ENCODE peak calls at places on chromosomes 12 and 14, in six cellular contexts. M is right atrium auricular region, V is psoas muscle, W is astrocyte of the cerebellum, N is Peyer's patch, L is fibroblast of the aortic adventitia. G is an unnamed sample.

GRCh38 chr12:104458645-104459555 is 2.2 kb downstream of the CHST11 start:
- DNase-seq in M (no peak), V (no peak), W (no peak), N (peak), L (peak), G (peak)

GRCh38 chr14:58898655-58899316 is 261.0 kb downstream of the DACT1 start:
- DNase-seq in M (no peak), V (no peak), W (peak), N (no peak), L (peak), G (peak)

GRCh38 chr12:95220726-95221125 is 3.1 kb downstream of the VEZT start:
- DNase-seq in M (no peak), V (no peak), W (no peak), N (no peak), L (no peak), G (no peak)

GRCh38 chr12:114661245-114661644 is 22.7 kb downstream of the TBX3 start:
- DNase-seq in M (no peak), V (no peak), W (no peak), N (no peak), L (no peak), G (no peak)

GRCh38 chr12:46964496-46965098 is 114.8 kb upstream of the PCED1B start:
- DNase-seq in M (no peak), V (no peak), W (peak), N (no peak), L (peak), G (no peak)

GRCh38 chr12:38053655-38054464 is 262.7 kb upstream of the ALG10B start:
- DNase-seq in M (no peak), V (no peak), W (no peak), N (no peak), L (no peak), G (no peak)

GRCh38 chr12:15163577-15163976 is 57.6 kb downstream of the RERG start:
- DNase-seq in M (no peak), V (no peak), W (no peak), N (no peak), L (no peak), G (no peak)

GRCh38 chr14:60161176-60162107 is 3.8 kb downstream of the DHRS7 start:
- DNase-seq in M (peak), V (peak), W (no peak), N (no peak), L (peak), G (peak)

GRCh38 chr14:19873178-19873577 is 1.8 kb upstream of the OR4K2 start:
- DNase-seq in M (no peak), V (no peak), W (no peak), N (no peak), L (no peak), G (no peak)

GRCh38 chr12:47556219-47556618 is 149.6 kb downstream of the RPAP3 start:
- DNase-seq in M (no peak), V (no peak), W (no peak), N (no peak), L (no peak), G (no peak)

GRCh38 chr14:73764881-73765280 is 50.7 kb upstream of the PNMA1 start:
- DNase-seq in M (peak), V (peak), W (no peak), N (peak), L (no peak), G (no peak)

GRCh38 chr12:86683568-86683991 is 427.4 kb upstream of the MGAT4C start:
- DNase-seq in M (no peak), V (no peak), W (no peak), N (no peak), L (peak), G (no peak)

GRCh38 chr14:89303452-89304435 is 113.3 kb downstream of the FOXN3 start:
- DNase-seq in M (peak), V (peak), W (peak), N (no peak), L (peak), G (peak)

GRCh38 chr12:57231276-57232021 is 1.9 kb downstream of the SHMT2 start:
- DNase-seq in M (no peak), V (no peak), W (no peak), N (no peak), L (no peak), G (no peak)

GRCh38 chr14:100413699-100414098 is 90.6 kb downstream of the SLC25A47 start:
- DNase-seq in M (no peak), V (no peak), W (no peak), N (no peak), L (no peak), G (no peak)

GRCh38 chr14:100417466-100417865 is 94.3 kb downstream of the SLC25A47 start:
- DNase-seq in M (peak), V (peak), W (peak), N (peak), L (peak), G (peak)

GRCh38 chr14:100416921-100417451 is 93.8 kb downstream of the SLC25A47 start:
- DNase-seq in M (no peak), V (no peak), W (no peak), N (peak), L (peak), G (no peak)

GRCh38 chr14:100416081-100416480 is 92.9 kb downstream of the SLC25A47 start:
- DNase-seq in M (no peak), V (no peak), W (no peak), N (no peak), L (no peak), G (no peak)

DNA sequence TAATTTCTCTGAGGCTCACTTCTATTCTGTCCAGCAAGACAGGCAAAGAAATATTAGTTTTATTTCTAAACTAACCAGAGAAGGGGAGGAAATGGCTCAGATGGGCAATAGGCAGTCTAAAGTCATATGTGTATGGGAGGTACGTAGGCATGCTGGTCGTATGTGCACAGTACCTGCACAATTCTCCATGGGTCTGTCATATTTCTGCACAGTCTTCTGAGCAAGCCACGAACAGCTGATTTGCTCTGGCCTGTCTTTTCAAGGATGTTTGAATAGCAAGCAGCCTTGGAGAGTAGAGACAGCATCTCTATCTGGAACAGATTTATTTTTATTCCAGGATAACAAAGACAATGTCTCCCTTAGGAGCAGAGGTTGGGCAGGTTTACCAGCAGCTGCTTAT is 92.1 kb downstream of the SLC25A47 start:
- DNase-seq in M (no peak), V (no peak), W (no peak), N (no peak), L (no peak), G (no peak)
- H3K4me3 ChIP-seq in M (no peak), V (no peak), W (no peak), N (no peak), L (no peak), G (no peak)

GRCh38 chr12:6424008-6424347 is 20.8 kb upstream of the CD27 start:
- DNase-seq in M (no peak), V (no peak), W (no peak), N (no peak), L (no peak), G (no peak)
- H3K4me3 ChIP-seq in M (no peak), V (no peak), W (no peak), N (no peak), L (no peak), G (no peak)

GRCh38 chr12:120369476-120370342 is 745 bp upstream of the MSI1 start:
- DNase-seq in M (no peak), V (no peak), W (no peak), N (no peak), L (no peak), G (no peak)

GRCh38 chr12:120366884-120367251 is 2.1 kb downstream of the MSI1 start:
- DNase-seq in M (no peak), V (no peak), W (no peak), N (no peak), L (no peak), G (no peak)

GRCh38 chr12:120367252-120367923 is 1.6 kb downstream of the MSI1 start:
- DNase-seq in M (no peak), V (no peak), W (no peak), N (no peak), L (no peak), G (no peak)

GRCh38 chr12:120368789-120369475 is at the start of gene MSI1:
- DNase-seq in M (no peak), V (no peak), W (no peak), N (no peak), L (no peak), G (no peak)

GRCh38 chr12:120367924-120368788 is 808 bp downstream of the MSI1 start:
- DNase-seq in M (no peak), V (peak), W (no peak), N (no peak), L (no peak), G (no peak)
- H3K4me3 ChIP-seq in M (peak), V (peak), W (peak), N (peak), L (no peak), G (peak)

DNA sequence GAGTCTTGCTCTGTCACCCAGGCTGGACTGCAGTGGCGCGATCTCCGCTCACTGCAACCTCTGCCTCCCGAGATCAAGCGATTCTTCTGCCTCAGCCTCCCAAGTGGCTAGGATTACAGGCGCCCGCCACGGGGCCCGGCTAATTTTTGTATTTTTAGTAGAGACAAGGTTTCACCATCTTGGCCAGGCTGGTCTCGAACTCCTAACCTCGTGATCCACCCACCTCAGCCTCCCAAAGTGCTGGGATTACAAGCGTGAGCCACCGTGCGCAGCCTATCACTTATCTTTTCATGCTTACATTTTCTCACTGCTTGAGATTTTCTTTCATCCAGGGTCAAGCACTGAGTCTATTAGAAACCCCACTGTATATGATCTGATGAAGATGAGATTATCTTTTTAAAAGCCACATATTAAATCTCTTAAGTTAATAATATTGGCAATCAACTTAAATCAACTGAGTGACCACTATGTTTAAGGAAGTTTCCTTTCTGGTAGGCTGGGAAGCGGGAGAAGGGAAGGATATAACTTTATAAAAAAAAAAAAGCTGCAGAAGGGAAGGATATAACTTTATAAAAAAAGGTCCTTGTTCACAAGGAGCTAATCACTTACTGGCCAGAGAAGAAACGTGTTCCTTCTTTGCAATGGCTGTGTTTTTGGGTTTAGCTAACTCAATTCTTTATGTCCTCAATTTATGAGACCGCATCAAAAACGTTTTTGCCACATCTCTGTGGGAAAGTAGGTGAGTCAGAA is 1.3 kb upstream of the MDM2 start:
- DNase-seq in M (no peak), V (no peak), W (no peak), N (no peak), L (no peak), G (no peak)
- H3K4me3 ChIP-seq in M (peak), V (peak), W (no peak), N (peak), L (no peak), G (no peak)

GRCh38 chr12:6135071-6135470 is 10.6 kb upstream of the VWF start:
- DNase-seq in M (no peak), V (no peak), W (no peak), N (no peak), L (peak), G (no peak)
- H3K4me3 ChIP-seq in M (no peak), V (no peak), W (no peak), N (no peak), L (no peak), G (no peak)

GRCh38 chr12:94079965-94080683 is 68.3 kb upstream of the PLXNC1 start:
- DNase-seq in M (no peak), V (no peak), W (no peak), N (no peak), L (peak), G (no peak)

GRCh38 chr12:94080684-94081009 is 67.7 kb upstream of the PLXNC1 start:
- DNase-seq in M (no peak), V (no peak), W (no peak), N (no peak), L (no peak), G (no peak)

GRCh38 chr12:94078736-94079509 is 69.5 kb upstream of the PLXNC1 start:
- DNase-seq in M (no peak), V (no peak), W (no peak), N (no peak), L (no peak), G (no peak)

GRCh38 chr12:94078138-94078723 is 70.1 kb upstream of the PLXNC1 start:
- DNase-seq in M (no peak), V (no peak), W (no peak), N (no peak), L (no peak), G (no peak)

DNA sequence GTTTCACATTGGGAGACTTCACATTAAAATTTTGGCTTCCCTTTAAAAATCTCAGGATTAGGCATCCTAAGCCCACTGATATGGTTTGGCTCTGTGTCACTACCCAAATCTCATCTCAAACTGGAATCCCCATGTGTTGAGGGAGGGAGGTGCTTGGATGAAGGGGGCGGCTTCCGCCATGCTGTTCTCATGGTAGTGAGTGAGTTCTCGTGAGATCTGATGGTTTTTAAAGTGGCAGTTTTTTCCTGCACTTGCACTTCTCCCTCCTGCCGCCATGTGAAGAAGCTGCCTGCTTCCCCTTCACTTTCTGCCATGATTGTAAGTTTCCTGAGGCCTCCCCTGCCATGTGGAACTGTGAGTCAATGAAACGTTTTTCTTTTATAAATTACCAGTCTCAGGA is 65.7 kb upstream of the PLXNC1 start:
- DNase-seq in M (no peak), V (no peak), W (no peak), N (no peak), L (no peak), G (no peak)
- H3K4me3 ChIP-seq in M (no peak), V (no peak), W (no peak), N (no peak), L (no peak), G (no peak)

G was measured in skeletal muscle cell.